ENCODE peak calls at places on chromosomes 3 and 15, in six cellular contexts. M is mesothelial cell of epicardium; K is activated effector memory CD4-positive, alpha-beta T cell treated with Interleukin-2 at 50 U/mL for 16 hours; B is left ventricle myocardium superior; Y is AG04450; P is NK-92 treated with Interleukin-12 subunit alpha and Interleukin-12 subunit beta, amount 100 ng/mL, for 24 hours. T is an unnamed sample.

GRCh38 chr3:135159848-135160247 is 364.8 kb downstream of the EPHB1 start:
- DNase-seq in Y (no peak), M (no peak), B (no peak), P (no peak), K (no peak), T (no peak)

GRCh38 chr3:24158756-24159155 is 213.7 kb downstream of the NR1D2 start:
- DNase-seq in M (no peak), B (no peak), P (no peak), Y (no peak), K (no peak), T (no peak)

GRCh38 chr15:90557651-90558084 is 27.9 kb downstream of the CRTC3 start:
- DNase-seq in Y (no peak), B (peak; percentile 92), M (no peak), K (no peak), P (no peak), T (peak; percentile 90)

GRCh38 chr3:133038731-133039398 is 674 bp downstream of the TMEM108 start:
- DNase-seq in B (peak; percentile 43), P (no peak), Y (no peak), M (no peak), K (no peak), T (no peak)

GRCh38 chr3:33447958-33448357 is 7.8 kb upstream of the UBP1 start:
- DNase-seq in B (no peak), M (no peak), P (no peak), K (no peak), Y (no peak), T (no peak)

GRCh38 chr15:70701891-70702568 is 61.3 kb downstream of the UACA start:
- DNase-seq in K (no peak), Y (no peak), M (no peak), B (no peak), P (no peak), T (no peak)

GRCh38 chr3:183253364-183253960 is 409 bp downstream of the B3GNT5 start:
- DNase-seq in K (no peak), P (no peak), Y (peak; percentile 6), M (peak; percentile 37), B (peak; percentile 88), T (peak; percentile 69)

GRCh38 chr3:20637729-20638128 is 451.7 kb upstream of the SGO1 start:
- DNase-seq in Y (no peak), P (no peak), M (no peak), B (no peak), K (no peak), T (no peak)

GRCh38 chr15:92634641-92635272 is 20.8 kb downstream of the FAM174B start:
- DNase-seq in K (no peak), B (no peak), P (no peak), M (no peak), Y (no peak), T (no peak)

GRCh38 chr3:15809313-15809712 is 11.5 kb upstream of the ANKRD28 start:
- DNase-seq in Y (no peak), K (no peak), M (no peak), B (no peak), P (no peak), T (no peak)

GRCh38 chr15:95018888-95019545 is 787.7 kb downstream of the MCTP2 start:
- DNase-seq in M (no peak), B (no peak), K (no peak), Y (peak; percentile 52), P (peak; percentile 66), T (no peak)

GRCh38 chr3:188553569-188553968 is 399.6 kb downstream of the LPP start:
- DNase-seq in M (no peak), B (no peak), P (peak; percentile 41), K (no peak), Y (no peak), T (no peak)

GRCh38 chr3:82474711-82475110 is 713.3 kb upstream of the GBE1 start:
- DNase-seq in K (no peak), B (no peak), Y (no peak), M (no peak), P (no peak), T (no peak)

GRCh38 chr3:37668431-37668830 is 193.2 kb upstream of the CTDSPL start:
- DNase-seq in P (no peak), K (no peak), Y (no peak), B (no peak), M (no peak), T (peak; percentile 49)

GRCh38 chr3:184669578-184669977 is 42.3 kb downstream of the MAGEF1 start:
- DNase-seq in K (no peak), M (no peak), B (no peak), Y (no peak), P (no peak), T (no peak)

GRCh38 chr15:31869640-31870335 is 160.5 kb upstream of the CHRNA7 start:
- DNase-seq in P (no peak), Y (no peak), K (no peak), M (no peak), B (peak; percentile 44), T (no peak)

GRCh38 chr3:100256724-100257123 is 4.1 kb upstream of the TBC1D23 start:
- DNase-seq in K (no peak), B (no peak), P (no peak), M (no peak), Y (no peak), T (no peak)

T was measured in mucosa of gallbladder.